ENCODE peak calls at places on chromosome 15, in four cellular contexts. H, Z, D and X are unnamed samples.
A peak's percentile ranks its signal among the peaks of the same experiment; 100 is the strongest.

GRCh38 chr15:38128389-38128788 is 124.2 kb upstream of the SPRED1 start:
- DNase-seq in H (no peak), Z (peak; percentile 8), D (no peak), X (no peak)

GRCh38 chr15:64521201-64521600 is 60.8 kb downstream of the ZNF609 start:
- DNase-seq in H (peak; percentile 66), Z (no peak), D (no peak), X (no peak)

GRCh38 chr15:73078722-73079121 is 26.5 kb downstream of the NEO1 start:
- DNase-seq in H (no peak), Z (peak; percentile 90), D (no peak), X (no peak)

GRCh38 chr15:29225534-29226224 is 43.9 kb downstream of the NSMCE3 start:
- DNase-seq in H (no peak), Z (no peak), D (no peak), X (no peak)

GRCh38 chr15:70114226-70114625 is 16.5 kb upstream of the TLE3 start:
- DNase-seq in H (no peak), Z (no peak), D (no peak), X (no peak)

GRCh38 chr15:64019764-64020163 is 26.5 kb downstream of the DAPK2 start:
- DNase-seq in H (peak; percentile 26), Z (no peak), D (no peak), X (peak; percentile 45)

GRCh38 chr15:50993598-50993997 is 85.1 kb downstream of the AP4E1 start:
- DNase-seq in H (no peak), Z (peak; percentile 47), D (no peak), X (no peak)

GRCh38 chr15:51736069-51736468 is 1.4 kb downstream of the LYSMD2 start:
- DNase-seq in H (no peak), Z (no peak), D (no peak), X (peak; percentile 74)

GRCh38 chr15:29917600-29918597 is 95.6 kb upstream of the TJP1 start:
- DNase-seq in H (no peak), Z (peak; percentile 85), D (no peak), X (no peak)

GRCh38 chr15:52796228-52796521 is 6.0 kb upstream of the ONECUT1 start:
- DNase-seq in H (no peak), Z (no peak), D (no peak), X (no peak)

GRCh38 chr15:57566840-57567239 is 24.9 kb upstream of the MYZAP start:
- DNase-seq in H (peak; percentile 93), Z (no peak), D (no peak), X (no peak)

GRCh38 chr15:58923696-58924300 is 9.7 kb downstream of the SLTM start:
- DNase-seq in H (no peak), Z (no peak), D (no peak), X (no peak)

GRCh38 chr15:73968461-73968860 is 23.6 kb downstream of the STOML1 start:
- DNase-seq in H (no peak), Z (no peak), D (no peak), X (no peak)

GRCh38 chr15:29031502-29032228 is 145.9 kb downstream of the APBA2 start:
- DNase-seq in H (no peak), Z (no peak), D (no peak), X (no peak)

GRCh38 chr15:67156426-67156825 is 91.0 kb downstream of the SMAD3 start:
- DNase-seq in H (no peak), Z (no peak), D (no peak), X (no peak)

GRCh38 chr15:84082739-84083138 is 152.8 kb upstream of the GOLGA6L4 start:
- DNase-seq in H (no peak), Z (no peak), D (no peak), X (no peak)

GRCh38 chr15:40928351-40928974 is 677 bp upstream of the DLL4 start:
- DNase-seq in H (no peak), Z (no peak), D (peak; percentile 78), X (no peak)

GRCh38 chr15:69729167-69729748 is 276.6 kb downstream of the RPLP1 start:
- DNase-seq in H (peak; percentile 39), Z (peak; percentile 8), D (peak; percentile 57), X (no peak)

GRCh38 chr15:41042851-41043250 is 73.2 kb downstream of the INO80 start:
- DNase-seq in H (no peak), Z (no peak), D (no peak), X (no peak)

GRCh38 chr15:69414702-69415161 is 583 bp downstream of the KIF23 start:
- DNase-seq in H (peak; percentile 65), Z (peak; percentile 89), D (peak; percentile 57), X (no peak)

GRCh38 chr15:55915876-55916567 is 77.4 kb downstream of the NEDD4 start:
- DNase-seq in H (no peak), Z (peak; percentile 56), D (no peak), X (no peak)

GRCh38 chr15:52234596-52235541 is 43.7 kb upstream of the GNB5 start:
- DNase-seq in H (no peak), Z (no peak), D (no peak), X (no peak)

GRCh38 chr15:74032606-74033561 is 38.4 kb downstream of the PML start:
- DNase-seq in H (no peak), Z (no peak), D (no peak), X (no peak)

GRCh38 chr15:25882466-25882865 is 19.3 kb upstream of the ATP10A start:
- DNase-seq in H (no peak), Z (peak; percentile 39), D (no peak), X (no peak)

GRCh38 chr15:77797270-77797669 is 164.6 kb upstream of the LINGO1 start:
- DNase-seq in H (no peak), Z (no peak), D (no peak), X (peak; percentile 28)

GRCh38 chr15:77798847-77799246 is 166.1 kb upstream of the LINGO1 start:
- DNase-seq in H (no peak), Z (no peak), D (no peak), X (no peak)

GRCh38 chr15:77796046-77796729 is 163.5 kb upstream of the LINGO1 start:
- DNase-seq in H (no peak), Z (no peak), D (no peak), X (no peak)

GRCh38 chr15:77795446-77795845 is 162.7 kb upstream of the LINGO1 start:
- DNase-seq in H (no peak), Z (no peak), D (no peak), X (no peak)

DNA sequence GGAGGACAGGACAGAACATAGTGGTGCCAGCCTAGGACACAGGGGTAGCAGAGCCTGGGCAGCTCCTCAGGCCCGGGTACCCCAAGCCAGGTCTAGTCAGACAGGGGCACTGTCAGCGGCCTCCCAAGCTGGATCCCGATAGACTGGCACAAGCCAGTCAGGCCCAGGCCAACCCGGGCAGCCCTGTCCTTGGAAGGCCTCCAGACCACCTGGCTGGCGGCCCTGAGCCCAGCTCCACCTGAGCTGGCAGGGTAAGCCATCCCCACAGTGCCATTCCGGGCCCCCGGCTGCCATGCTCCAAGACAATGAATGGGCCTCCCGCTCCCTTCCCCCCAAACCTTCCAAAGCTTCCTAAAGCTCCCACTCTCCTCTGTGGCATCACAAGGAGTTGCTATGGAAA is 165.4 kb upstream of the LINGO1 start:
- DNase-seq in H (no peak), Z (no peak), D (no peak), X (no peak)
- TF ChIP-seq FOS in H (no peak), Z (no peak), D (no peak), X (no peak)

GRCh38 chr15:39597751-39598185 is 16.9 kb downstream of the THBS1 start:
- DNase-seq in H (peak; percentile 99), Z (peak; percentile 83), D (no peak), X (no peak)
- TF ChIP-seq FOS in H (no peak), Z (no peak), D (no peak), X (no peak)

DNA sequence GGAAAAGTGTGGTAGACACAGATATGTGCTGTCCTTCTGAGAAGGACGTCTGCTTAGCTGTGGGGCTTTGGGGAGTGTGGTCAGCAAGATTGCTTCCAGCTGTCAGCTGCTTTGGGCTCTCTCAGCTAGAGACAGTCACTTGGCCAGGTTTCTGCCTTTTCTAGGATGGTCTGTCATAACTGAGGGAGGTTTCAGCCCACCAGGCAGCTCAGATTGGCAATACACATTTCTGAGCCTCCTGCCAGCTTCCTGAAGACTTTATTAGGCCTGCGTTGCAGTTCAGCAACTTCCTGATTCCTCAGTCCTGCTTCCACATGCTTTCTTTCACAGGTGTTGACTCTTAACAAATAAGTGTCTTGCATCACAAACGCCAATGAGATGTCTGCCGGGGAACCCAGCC is 286.5 kb downstream of the SQOR start:
- DNase-seq in H (peak; percentile 40), Z (no peak), D (no peak), X (no peak)
- TF ChIP-seq FOS in H (no peak), Z (no peak), D (no peak), X (no peak)

DNA sequence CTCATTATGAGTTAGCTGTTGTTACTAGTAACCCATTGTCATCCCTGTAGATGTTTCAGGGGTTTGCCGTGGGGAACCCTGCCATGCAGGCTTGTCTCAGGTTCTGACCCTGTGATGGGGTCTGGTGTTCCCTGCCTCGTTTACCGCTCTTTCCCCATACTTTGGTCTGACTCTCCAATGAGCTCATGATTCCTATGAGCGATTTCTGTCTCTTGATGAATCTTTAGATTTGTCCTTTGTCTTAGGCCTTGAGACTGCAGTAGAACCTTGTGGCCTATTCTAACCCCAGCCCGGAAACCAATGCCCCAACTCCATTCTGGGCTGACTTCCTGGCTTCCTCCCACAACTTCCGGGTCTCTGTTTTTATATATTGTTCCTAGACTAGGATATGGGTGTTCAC is 11.3 kb upstream of the IQGAP1 start:
- DNase-seq in H (peak; percentile 72), Z (no peak), D (no peak), X (no peak)
- TF ChIP-seq FOS in H (peak; percentile 16), Z (no peak), D (no peak), X (no peak)

GRCh38 chr15:77032647-77033416 is 37.9 kb downstream of the PSTPIP1 start:
- DNase-seq in H (no peak), Z (no peak), D (no peak), X (no peak)

GRCh38 chr15:77034620-77035467 is 36.1 kb downstream of the TSPAN3 start:
- DNase-seq in H (peak; percentile 29), Z (no peak), D (peak; percentile 66), X (no peak)

GRCh38 chr15:77035584-77035983 is 35.3 kb downstream of the TSPAN3 start:
- DNase-seq in H (no peak), Z (no peak), D (no peak), X (no peak)

GRCh38 chr15:77033417-77033728 is 37.5 kb downstream of the TSPAN3 start:
- DNase-seq in H (no peak), Z (no peak), D (no peak), X (no peak)

DNA sequence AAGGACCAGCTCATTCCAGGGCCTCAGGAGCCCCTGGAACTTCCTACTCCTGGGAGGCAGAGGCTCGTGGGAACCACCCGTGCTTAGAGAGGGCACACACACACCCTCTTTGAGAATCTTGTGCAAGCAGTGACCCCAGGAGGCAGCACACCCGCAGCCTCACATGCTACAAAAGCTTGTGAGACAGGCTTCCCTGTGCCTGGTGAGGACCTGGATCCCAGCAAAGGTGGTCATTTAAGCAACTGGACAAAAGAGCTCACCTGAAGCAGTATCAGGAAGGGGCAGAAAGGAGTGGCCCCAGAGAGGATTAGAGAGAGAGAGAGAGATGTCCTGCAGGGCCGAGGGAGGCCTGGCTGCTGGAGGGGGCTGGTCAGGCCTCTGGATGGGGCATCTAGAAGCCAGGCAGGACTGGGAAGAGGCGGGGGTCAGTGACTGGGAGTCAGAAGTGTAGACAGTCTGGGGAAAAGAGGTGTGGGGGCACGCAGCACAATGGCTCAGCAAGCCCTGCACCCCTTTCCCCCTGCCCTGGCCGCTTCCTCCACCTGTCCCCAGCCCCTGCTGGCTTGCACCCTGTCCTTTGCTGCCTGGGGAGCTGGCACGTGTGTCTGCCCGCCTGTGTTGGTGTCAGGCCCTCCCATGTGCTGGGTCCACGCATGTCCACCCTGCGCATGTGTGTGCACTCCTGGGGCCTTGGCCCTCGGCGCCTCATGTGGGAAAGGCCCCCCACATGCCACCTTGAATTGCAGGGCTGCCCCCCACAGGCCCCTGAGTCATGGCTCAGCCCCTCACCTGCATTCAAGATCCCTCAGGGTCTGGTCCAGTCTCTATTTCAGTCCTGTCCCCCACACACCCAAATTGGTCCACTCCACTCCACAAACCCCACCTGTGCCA is 36.9 kb downstream of the TSPAN3 start:
- DNase-seq in H (no peak), Z (no peak), D (no peak), X (no peak)
- TF ChIP-seq FOS in H (no peak), Z (no peak), D (no peak), X (no peak)

GRCh38 chr15:44250566-44250965 is 38.0 kb upstream of the GOLM2 start:
- DNase-seq in H (no peak), Z (no peak), D (no peak), X (no peak)
- TF ChIP-seq FOS in H (no peak), Z (no peak), D (no peak), X (no peak)